ENCODE peak calls at places on chromosomes 12 and 14, in six cellular contexts. I, D, Y, E, U and S are unnamed samples.

GRCh38 chr12:109927622-109928021 is 27.5 kb downstream of the TCHP start:
- DNase-seq in I (peak; percentile 28), D (no peak), Y (peak; percentile 44), E (no peak), U (peak; percentile 63), S (peak; percentile 47)

GRCh38 chr12:27013606-27014084 is 539 bp downstream of the TM7SF3 start:
- DNase-seq in I (no peak), D (no peak), Y (no peak), E (no peak), U (peak; percentile 25), S (peak; percentile 55)

GRCh38 chr12:112331891-112332290 is 50.3 kb downstream of the HECTD4 start:
- DNase-seq in I (no peak), D (no peak), Y (no peak), E (no peak), U (no peak), S (no peak)

GRCh38 chr14:74647061-74647833 is 35.2 kb upstream of the LTBP2 start:
- DNase-seq in I (no peak), D (no peak), Y (no peak), E (no peak), U (no peak), S (no peak)

GRCh38 chr12:113007166-113007565 is 28.8 kb downstream of the OAS2 start:
- DNase-seq in I (peak; percentile 4), D (no peak), Y (peak; percentile 41), E (no peak), U (no peak), S (peak; percentile 60)

GRCh38 chr12:93766802-93767523 is 89.8 kb downstream of the CRADD start:
- DNase-seq in I (no peak), D (no peak), Y (no peak), E (no peak), U (no peak), S (peak; percentile 68)

GRCh38 chr12:4287325-4288290 is 14.0 kb downstream of the CCND2 start:
- DNase-seq in I (no peak), D (no peak), Y (no peak), E (no peak), U (no peak), S (no peak)

GRCh38 chr12:25789520-25789919 is 169.0 kb upstream of the RASSF8 start:
- DNase-seq in I (no peak), D (no peak), Y (no peak), E (no peak), U (no peak), S (peak; percentile 83)

GRCh38 chr14:67908061-67908767 is 88.6 kb downstream of the RAD51B start:
- DNase-seq in I (no peak), D (no peak), Y (no peak), E (no peak), U (no peak), S (no peak)

GRCh38 chr12:104276192-104277131 is 27.1 kb upstream of the EID3 start:
- DNase-seq in I (no peak), D (no peak), Y (no peak), E (no peak), U (no peak), S (no peak)

GRCh38 chr12:122888232-122888752 is 7.6 kb downstream of the VPS37B start:
- DNase-seq in I (peak; percentile 81), D (no peak), Y (peak; percentile 78), E (no peak), U (peak; percentile 45), S (peak; percentile 96)

GRCh38 chr14:60151715-60152114 is 13.5 kb downstream of the DHRS7 start:
- DNase-seq in I (no peak), D (no peak), Y (no peak), E (no peak), U (no peak), S (peak; percentile 53)

GRCh38 chr12:13152281-13152680 is 44.2 kb upstream of the EMP1 start:
- DNase-seq in I (no peak), D (no peak), Y (no peak), E (no peak), U (no peak), S (no peak)

GRCh38 chr12:6699989-6700645 is 498 bp downstream of the PIANP start:
- DNase-seq in I (no peak), D (no peak), Y (no peak), E (no peak), U (no peak), S (no peak)
- TF ChIP-seq EZH2 in I (no peak), D (peak; percentile 0), Y (no peak), E (no peak), U (no peak), S (peak; percentile 90)

GRCh38 chr12:126582231-126582630 is 1517.0 kb downstream of the AACS start:
- DNase-seq in I (no peak), D (no peak), Y (no peak), E (no peak), U (no peak), S (no peak)

GRCh38 chr12:126581655-126582054 is 1516.4 kb downstream of the AACS start:
- DNase-seq in I (no peak), D (no peak), Y (no peak), E (no peak), U (no peak), S (no peak)
- H3K4me1 ChIP-seq in I (no peaks in the 10 kb centered on the region), D (no peaks in the 10 kb centered on the region), Y (no peaks in the 10 kb centered on the region), E (no peaks in the 10 kb centered on the region), U (no peaks in the 10 kb centered on the region), S (no peaks in the 10 kb centered on the region)

DNA sequence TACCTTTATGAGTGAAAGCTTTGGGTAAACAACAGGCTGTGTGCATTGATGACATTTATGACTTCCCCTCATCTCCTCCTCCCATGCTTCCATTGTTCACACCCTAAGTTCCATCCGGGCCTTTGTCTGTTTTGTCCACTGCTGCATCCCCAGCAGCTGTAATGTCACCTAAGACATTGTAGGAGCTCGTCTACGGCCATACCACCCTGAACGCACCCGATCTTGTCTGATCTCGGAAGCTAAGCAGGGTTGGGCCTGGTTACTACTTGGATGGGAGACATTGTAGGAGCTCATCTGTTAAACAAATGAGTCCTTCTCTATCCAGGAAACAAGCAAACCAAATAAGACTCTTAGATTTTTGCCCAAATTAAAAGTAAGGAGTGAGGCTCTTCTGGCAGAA is 40.4 kb upstream of the SYCP3 start:
- DNase-seq in I (no peak), D (no peak), Y (no peak), E (no peak), U (no peak), S (no peak)
- TF ChIP-seq MAX in I (no peak), D (no peak), Y (no peak), E (no peak), U (no peak), S (no peak)

GRCh38 chr14:83133986-83134664 is 1600.5 kb upstream of the SEL1L start:
- DNase-seq in I (no peak), D (no peak), Y (no peak), E (no peak), U (no peak), S (no peak)

GRCh38 chr14:83129503-83129902 is 1595.8 kb upstream of the SEL1L start:
- DNase-seq in I (no peak), D (no peak), Y (no peak), E (no peak), U (no peak), S (no peak)
- TF ChIP-seq EZH2 in I (no peak), D (no peak), Y (no peak), E (no peak), U (no peak), S (no peak)